ENCODE peak calls at places on chromosome 13, in seven cellular contexts. I is heart right ventricle, V is astrocyte of the cerebellum, N is BJ, P is keratinocyte, W is OCI-LY7, U is fibroblast of mammary gland. J is an unnamed sample.

GRCh38 chr13:74056829-74057564 is 77.2 kb downstream of the KLF12 start:
- DNase-seq in P (no peak), V (no peak), W (no peak), I (peak; percentile 59), N (no peak), U (no peak), J (no peak)

GRCh38 chr13:98447881-98448641 is 128.8 kb downstream of the STK24 start:
- DNase-seq in W (peak; percentile 70), I (peak; percentile 60), U (peak; percentile 31), P (no peak), V (no peak), N (no peak), J (no peak)

GRCh38 chr13:109301711-109302110 is 484.7 kb downstream of the IRS2 start:
- DNase-seq in U (no peak), N (no peak), P (no peak), I (no peak), V (no peak), W (no peak), J (no peak)

GRCh38 chr13:27822258-27822872 is 30.1 kb downstream of the GSX1 start:
- DNase-seq in W (no peak), U (peak; percentile 13), I (no peak), N (no peak), V (no peak), P (no peak), J (no peak)

GRCh38 chr13:91123456-91124127 is 223.9 kb upstream of the MIR17HG start:
- DNase-seq in I (no peak), V (no peak), N (no peak), W (no peak), U (no peak), P (no peak), J (no peak)

GRCh38 chr13:33730147-33730546 is 87.8 kb upstream of the RFC3 start:
- DNase-seq in P (no peak), U (no peak), I (no peak), W (peak; percentile 49), N (no peak), V (no peak), J (no peak)

GRCh38 chr13:44648392-44649117 is 72.4 kb upstream of the TSC22D1 start:
- DNase-seq in U (peak; percentile 56), V (no peak), P (no peak), I (no peak), N (no peak), W (no peak), J (no peak)

GRCh38 chr13:37058801-37059135 is 720 bp downstream of the SUPT20H start:
- DNase-seq in U (no peak), I (no peak), N (peak; percentile 4), V (no peak), P (no peak), W (peak; percentile 60), J (peak; percentile 4)

GRCh38 chr13:110915874-110916670 is 1.2 kb upstream of the ANKRD10 start:
- DNase-seq in N (peak; percentile 28), I (no peak), V (no peak), U (peak; percentile 69), P (no peak), W (no peak), J (no peak)

GRCh38 chr13:26629260-26629659 is 71.8 kb downstream of the WASF3 start:
- DNase-seq in P (no peak), U (peak; percentile 24), N (no peak), V (no peak), W (peak; percentile 1), I (no peak), J (no peak)

GRCh38 chr13:46551410-46552301 is 1.3 kb upstream of the LRCH1 start:
- DNase-seq in P (peak; percentile 45), U (peak; percentile 73), V (no peak), W (peak; percentile 78), I (peak; percentile 86), N (no peak), J (peak; percentile 63)

DNA sequence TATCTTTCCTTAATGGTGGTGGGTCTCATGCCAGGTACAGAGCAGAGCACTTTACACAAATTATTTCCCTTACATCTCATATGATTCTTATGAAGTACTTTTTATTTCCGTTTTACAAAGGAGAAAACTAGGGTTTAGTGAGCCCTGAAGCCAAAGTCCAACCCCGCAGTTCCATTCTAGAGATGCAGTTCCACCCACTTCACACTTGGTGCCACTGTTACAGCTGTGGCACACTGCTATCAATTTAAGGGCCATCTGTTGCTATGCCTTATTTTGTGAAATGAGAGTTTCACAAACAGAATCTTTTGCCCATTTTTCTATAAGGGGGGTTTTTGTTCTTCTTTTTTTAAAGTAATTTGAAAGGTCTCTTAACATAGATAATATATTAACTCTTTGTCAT is 12.9 kb downstream of the MIPEP start:
- DNase-seq in U (no peak), N (no peak), V (no peak), I (no peak), P (no peak), W (peak; percentile 19), J (no peak)
- TF ChIP-seq CTCF in U (peak; percentile 42), N (peak; percentile 50), V (peak; percentile 67), I (no peak), P (peak; percentile 52), W (peak; percentile 70), J (peak; percentile 57)

GRCh38 chr13:51883226-51883600 is 21.4 kb downstream of the CCDC70 start:
- DNase-seq in W (no peak), I (no peak), U (no peak), V (no peak), P (no peak), N (no peak), J (no peak)

GRCh38 chr13:51874651-51875050 is 12.9 kb downstream of the CCDC70 start:
- DNase-seq in P (no peak), N (no peak), U (no peak), W (no peak), V (no peak), I (no peak), J (no peak)

GRCh38 chr13:51882570-51883225 is 20.9 kb downstream of the CCDC70 start:
- DNase-seq in I (no peak), P (no peak), W (no peak), V (no peak), U (no peak), N (no peak), J (no peak)

GRCh38 chr13:51881296-51881695 is 19.5 kb downstream of the CCDC70 start:
- DNase-seq in W (no peak), U (no peak), I (no peak), P (no peak), V (no peak), N (no peak), J (no peak)

GRCh38 chr13:51879133-51879532 is 17.4 kb downstream of the CCDC70 start:
- DNase-seq in N (no peak), U (peak; percentile 9), V (no peak), P (no peak), W (peak; percentile 6), I (no peak), J (no peak)
- H3K4me3 ChIP-seq in N (no peak overlapping the region), U (no peak overlapping the region), V (no peak overlapping the region), P (no peak overlapping the region), W (no peak overlapping the region), I (no peak overlapping the region), J (no peak overlapping the region)

DNA sequence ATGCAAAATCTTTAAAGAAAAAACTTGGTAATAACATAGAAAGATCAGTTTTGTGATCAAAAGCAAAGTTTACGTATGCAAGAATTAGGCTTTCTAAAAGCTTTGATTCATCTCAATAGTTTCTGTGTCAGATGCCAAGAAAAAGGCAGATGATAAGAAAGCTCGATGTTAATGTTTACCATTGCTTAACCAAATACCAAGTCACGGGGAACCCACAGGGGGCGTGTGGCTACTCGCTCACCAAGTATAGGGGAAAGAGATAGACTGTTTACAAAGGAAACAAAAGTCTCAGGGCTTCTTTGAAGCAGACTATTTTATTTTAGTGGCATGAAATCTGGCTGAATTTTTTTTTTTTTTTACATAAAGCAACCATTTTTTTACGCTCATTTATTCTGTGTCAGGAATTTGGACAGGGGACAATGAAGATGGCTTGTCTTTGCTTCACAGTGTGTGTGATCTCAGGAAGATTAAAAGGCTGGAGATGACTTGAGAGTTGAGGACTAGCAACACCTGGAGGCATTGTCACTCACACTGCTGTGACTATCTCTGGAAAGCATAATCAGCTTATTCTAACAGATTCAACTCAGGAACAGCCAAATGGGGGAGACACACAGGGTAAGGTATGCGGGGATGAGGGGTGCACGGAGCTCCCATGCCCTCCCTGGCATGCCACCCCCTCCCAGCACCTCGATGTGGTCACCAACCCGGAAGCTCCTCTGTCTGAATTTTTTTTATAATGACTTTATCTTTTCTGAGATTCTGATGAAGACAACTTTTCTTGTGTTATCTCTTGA is 24.9 kb downstream of the RCBTB1 start:
- DNase-seq in P (no peak), U (no peak), N (no peak), V (peak; percentile 19), I (no peak), W (no peak), J (no peak)
- TF ChIP-seq CTCF in P (peak; percentile 11), U (no peak), N (peak; percentile 10), V (peak; percentile 49), I (no peak), W (no peak), J (peak; percentile 19)

GRCh38 chr13:31850041-31850440 is 110.7 kb downstream of the RXFP2 start:
- DNase-seq in N (no peak), V (no peak), P (no peak), W (no peak), I (no peak), U (no peak), J (no peak)
- H3K4me3 ChIP-seq in N (no peak overlapping the region), V (no peak overlapping the region), P (no peak overlapping the region), W (no peak overlapping the region), I (peak overlapping the region; percentile 89), U (no peak overlapping the region), J (no peak overlapping the region)